ENCODE peak calls at places on chromosomes 3 and 15, in eight cellular contexts. L is HCT116, I is HepG2, Q is K562, R is endothelial cell of umbilical vein, F is H1, D is A549, N is GM12878. A is an unnamed sample.

GRCh38 chr15:35738370-35738769 is 192.4 kb upstream of the DPH6 start:
- DNase-seq in L (peak), I (no peak), Q (no peak), R (peak), F (no peak), D (no peak), N (no peak), A (no peak)

GRCh38 chr3:150749218-150749617 is 13.8 kb downstream of the SIAH2 start:
- DNase-seq in L (no peak), I (no peak), Q (no peak), R (no peak), F (no peak), D (no peak), N (no peak), A (no peak)

GRCh38 chr15:25486051-25486450 is 47.2 kb upstream of the UBE3A start:
- DNase-seq in L (no peak), I (no peak), Q (no peak), R (no peak), F (no peak), D (no peak), N (no peak), A (no peak)

GRCh38 chr3:142618917-142619401 is 22.8 kb downstream of the PLS1 start:
- DNase-seq in L (no peak), I (peak), Q (peak), R (peak), F (no peak), D (peak), N (no peak), A (no peak)

GRCh38 chr15:50227076-50227475 is 38.5 kb downstream of the HDC start:
- DNase-seq in L (no peak), I (no peak), Q (no peak), R (no peak), F (peak), D (no peak), N (no peak), A (no peak)

GRCh38 chr15:89132611-89133242 is 44.5 kb downstream of the ABHD2 start:
- DNase-seq in L (no peak), I (peak), Q (no peak), R (peak), F (no peak), D (no peak), N (no peak), A (peak)

GRCh38 chr3:158110658-158111018 is 749 bp downstream of the RSRC1 start:
- DNase-seq in L (no peak), I (no peak), Q (no peak), R (no peak), F (no peak), D (no peak), N (no peak), A (no peak)

GRCh38 chr3:28240440-28240839 is 979 bp upstream of the CMC1 start:
- DNase-seq in L (no peak), I (peak), Q (no peak), R (peak), F (peak), D (no peak), N (no peak), A (peak)

GRCh38 chr3:21226086-21226485 is 524.9 kb downstream of the ZNF385D start:
- DNase-seq in L (no peak), I (no peak), Q (no peak), R (no peak), F (no peak), D (no peak), N (no peak), A (no peak)

GRCh38 chr3:134937256-134938023 is 142.4 kb downstream of the EPHB1 start:
- DNase-seq in L (no peak), I (no peak), Q (no peak), R (no peak), F (peak), D (no peak), N (no peak), A (no peak)

GRCh38 chr15:67188551-67189218 is 65.8 kb downstream of the AAGAB start:
- DNase-seq in L (no peak), I (no peak), Q (no peak), R (no peak), F (no peak), D (no peak), N (no peak), A (no peak)

GRCh38 chr3:185715091-185715490 is 109.8 kb downstream of the IGF2BP2 start:
- DNase-seq in L (no peak), I (no peak), Q (no peak), R (peak), F (no peak), D (no peak), N (no peak), A (no peak)

GRCh38 chr3:85313380-85313779 is 354.6 kb downstream of the CADM2 start:
- DNase-seq in L (no peak), I (no peak), Q (no peak), R (no peak), F (no peak), D (no peak), N (no peak), A (no peak)

GRCh38 chr3:143269741-143270140 is 150.2 kb downstream of the CHST2 start:
- DNase-seq in L (no peak), I (no peak), Q (no peak), R (no peak), F (no peak), D (no peak), N (no peak), A (no peak)

GRCh38 chr3:13014755-13015285 is 58.4 kb downstream of the IQSEC1 start:
- DNase-seq in L (no peak), I (no peak), Q (no peak), R (no peak), F (no peak), D (no peak), N (no peak), A (no peak)

GRCh38 chr3:13016726-13017255 is 56.4 kb downstream of the IQSEC1 start:
- DNase-seq in L (no peak), I (no peak), Q (no peak), R (no peak), F (no peak), D (no peak), N (no peak), A (no peak)

GRCh38 chr3:13017361-13018038 is 55.7 kb downstream of the IQSEC1 start:
- DNase-seq in L (no peak), I (no peak), Q (no peak), R (no peak), F (no peak), D (no peak), N (no peak), A (no peak)

GRCh38 chr3:13015286-13016082 is 57.7 kb downstream of the IQSEC1 start:
- DNase-seq in L (no peak), I (no peak), Q (no peak), R (no peak), F (no peak), D (no peak), N (no peak), A (peak)

GRCh38 chr3:13016083-13016725 is 57.0 kb downstream of the IQSEC1 start:
- DNase-seq in L (no peak), I (no peak), Q (no peak), R (no peak), F (no peak), D (no peak), N (peak), A (peak)
- TF ChIP-seq POLR2A in L (no peak), I (no peak), Q (no peak), R (no peak), F (no peak), D (no peak), N (no peak), A (no peak)

DNA sequence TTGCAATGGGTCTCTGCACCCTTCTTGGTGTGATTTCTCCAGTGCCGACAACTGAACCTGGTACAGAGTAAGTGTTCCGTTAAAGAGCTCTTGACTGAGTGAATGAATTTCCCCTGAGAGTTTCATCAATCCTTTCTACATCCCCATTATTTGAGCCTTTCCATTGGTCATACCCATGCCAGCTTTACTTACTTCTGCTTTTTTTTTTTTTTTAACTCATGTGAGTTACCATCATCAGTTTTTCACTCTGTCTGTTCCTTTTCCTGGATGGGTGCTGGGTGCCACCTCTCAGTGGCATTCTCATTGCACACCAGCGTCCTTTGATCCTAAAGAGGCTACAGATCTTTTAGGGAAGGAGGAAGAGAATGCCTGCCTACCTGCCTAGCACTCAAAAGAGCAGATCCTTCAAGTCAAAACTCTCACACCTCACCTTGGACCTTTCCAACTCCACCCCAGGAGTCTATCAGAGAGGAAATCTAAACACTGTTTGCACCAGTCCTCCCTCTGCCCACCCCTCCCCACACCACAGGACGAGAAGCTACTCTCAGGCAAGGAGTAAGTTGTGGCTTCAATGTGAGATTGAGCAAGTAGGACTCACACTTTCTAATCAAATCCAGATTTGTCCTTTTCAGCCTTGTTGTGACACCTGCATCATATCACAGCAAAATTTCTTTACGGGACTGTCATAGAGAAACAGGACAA is 13.1 kb upstream of the USP3 start:
- DNase-seq in L (no peak), I (no peak), Q (no peak), R (no peak), F (no peak), D (no peak), N (no peak), A (peak)
- TF ChIP-seq MAX in L (no peak), I (no peak), Q (no peak), R (no peak), F (no peak), D (no peak), N (no peak), A (no peak)

GRCh38 chr3:127589600-127590281 is 792 bp downstream of the TPRA1 start:
- DNase-seq in L (no peak), I (no peak), Q (no peak), R (peak), F (peak), D (no peak), N (no peak), A (peak)
- TF ChIP-seq POLR2A in L (no peak), I (no peak), Q (no peak), R (no peak), F (no peak), D (no peak), N (no peak), A (no peak)

DNA sequence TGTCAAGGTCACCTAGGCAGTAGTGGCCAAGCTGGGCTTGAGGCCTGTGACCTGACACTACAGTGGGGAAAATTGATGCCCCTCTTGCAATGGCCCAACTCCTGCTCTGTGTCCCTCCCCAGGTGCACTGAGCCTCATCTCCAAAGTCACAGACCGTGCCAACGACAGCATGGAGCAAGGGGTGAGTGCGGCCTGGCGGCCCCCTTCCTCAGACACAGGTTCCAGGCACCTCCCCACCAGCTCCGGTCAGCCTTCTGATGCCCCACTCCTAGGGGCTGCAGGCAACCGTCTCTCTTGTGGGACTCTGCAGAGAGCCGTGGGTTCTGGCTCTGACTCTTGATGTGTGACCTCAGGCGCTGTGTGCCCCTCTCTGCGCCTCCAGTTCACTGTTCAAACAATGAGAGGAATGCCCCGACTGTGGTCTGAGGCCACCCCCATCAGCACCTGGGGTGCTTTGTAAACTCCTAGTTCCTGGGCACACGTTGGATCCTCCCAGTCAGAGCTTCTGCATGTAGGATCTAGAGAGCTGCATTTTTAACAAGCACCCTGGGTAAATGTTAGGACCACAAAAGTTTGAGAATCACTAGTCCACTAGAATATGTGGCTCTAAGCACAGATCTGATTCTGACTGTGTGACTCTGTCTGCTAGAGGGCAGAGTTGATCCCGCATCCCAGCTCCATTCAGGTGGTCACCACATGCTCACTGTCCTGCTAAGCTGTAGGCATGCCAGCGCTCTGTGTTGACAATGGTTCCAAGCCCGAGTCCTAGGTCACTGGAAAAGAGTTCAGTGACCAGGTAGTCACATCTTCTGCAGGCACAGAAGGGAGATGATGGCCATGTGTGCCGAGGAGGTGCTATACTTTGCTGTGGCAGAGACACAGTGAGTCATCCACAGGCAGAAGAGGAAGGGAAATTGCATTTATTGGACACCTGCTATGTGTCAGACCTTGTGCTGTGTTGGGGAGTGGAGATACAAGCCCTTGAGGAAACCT is 46.2 kb upstream of the NR2C2 start:
- DNase-seq in L (no peak), I (no peak), Q (no peak), R (no peak), F (no peak), D (no peak), N (no peak), A (peak)
- TF ChIP-seq MAX in L (no peak), I (peak), Q (no peak), R (no peak), F (no peak), D (no peak), N (no peak), A (no peak)

GRCh38 chr15:52527898-52528464 is 699 bp downstream of the MYO5A start:
- DNase-seq in L (no peak), I (no peak), Q (no peak), R (peak), F (peak), D (peak), N (no peak), A (no peak)
- TF ChIP-seq POLR2A in L (no peak), I (no peak), Q (no peak), R (no peak), F (no peak), D (no peak), N (no peak), A (no peak)

DNA sequence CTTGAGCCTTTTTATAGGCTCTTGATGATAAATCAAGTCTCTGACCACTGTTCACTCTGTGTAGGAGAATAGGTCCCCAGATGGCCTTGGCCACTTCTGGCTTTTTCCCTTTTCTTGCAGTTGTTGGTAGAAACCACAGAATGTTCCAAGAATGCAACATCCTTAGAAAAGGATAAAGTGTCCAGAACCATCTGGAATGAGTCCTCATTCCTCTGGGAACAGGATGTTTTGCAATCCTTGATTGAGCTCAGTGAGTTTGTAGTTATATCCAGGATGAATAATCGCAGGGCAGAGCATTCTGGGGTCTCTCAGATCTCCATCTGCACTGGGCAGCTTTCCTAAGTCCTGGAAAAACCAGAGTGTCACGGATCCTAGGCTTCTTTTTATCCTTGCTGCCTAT is 1028.4 kb downstream of the OTOL1 start:
- DNase-seq in L (no peak), I (no peak), Q (no peak), R (no peak), F (no peak), D (no peak), N (no peak), A (no peak)
- TF ChIP-seq MAX in L (no peak), I (no peak), Q (no peak), R (no peak), F (no peak), D (no peak), N (no peak), A (no peak)

GRCh38 chr15:40340740-40341400 is at the start of gene CCDC9B:
- DNase-seq in L (peak), I (peak), Q (peak), R (peak), F (peak), D (peak), N (no peak), A (no peak)
- TF ChIP-seq POLR2A in L (no peak), I (no peak), Q (no peak), R (peak), F (no peak), D (no peak), N (no peak), A (no peak)

DNA sequence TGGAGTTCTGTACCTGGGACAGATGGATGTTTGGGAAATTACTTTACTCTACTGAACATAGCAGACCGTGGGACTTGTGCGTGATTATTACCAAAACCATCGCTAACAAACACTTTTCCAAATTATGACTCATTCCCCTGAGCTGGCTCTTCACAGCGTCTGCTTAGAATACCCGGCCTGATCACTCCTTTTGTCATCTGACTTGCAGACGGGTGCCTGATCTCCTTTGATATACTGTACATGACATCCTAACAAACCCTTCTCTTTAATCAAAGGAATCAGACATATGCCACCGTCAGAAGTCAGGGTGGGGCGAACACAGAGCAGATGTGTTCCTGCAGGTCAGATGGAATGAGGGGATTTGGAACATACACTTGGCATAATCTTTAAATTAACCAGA is 48.5 kb upstream of the SH3GL3 start:
- DNase-seq in L (no peak), I (no peak), Q (no peak), R (no peak), F (no peak), D (no peak), N (no peak), A (no peak)
- TF ChIP-seq MAX in L (no peak), I (no peak), Q (no peak), R (no peak), F (no peak), D (no peak), N (no peak), A (no peak)